ENCODE peak calls at places on chromosome 9, in nine cellular contexts. L is stimulated activated CD4-positive, alpha-beta T cell treated with anti-CD3 and anti-CD28 coated beads, Interleukin-12 subunit alpha, Interleukin-12 subunit beta, amount 100 ng/mL, for 48 hours; K is EH; X is astrocyte of the cerebellum; F is stimulated activated CD8-positive, alpha-beta memory T cell treated with anti-CD3 and anti-CD28 coated beads, Interleukin-4, amount 100 ng/mL, for 4 hours; Y is NCI-H748 treated with DMSO at 0.1 percent for 48 hours; E is OCI-LY7; Z is AG08395; M is BJ. C is an unnamed sample.

GRCh38 chr9:77997611-77998349 is 33.8 kb downstream of the GNAQ start:
- DNase-seq in L (no peak), K (no peak), X (no peak), F (no peak), Y (no peak), E (no peak), Z (no peak), M (no peak), C (no peak)

GRCh38 chr9:69811329-69811989 is 9.2 kb upstream of the CFAP95 start:
- DNase-seq in L (no peak), K (no peak), X (no peak), F (no peak), Y (no peak), E (no peak), Z (no peak), M (no peak), C (no peak)

GRCh38 chr9:124222918-124223720 is 34.6 kb upstream of the NEK6 start:
- DNase-seq in L (no peak), K (peak; percentile 46), X (no peak), F (no peak), Y (no peak), E (no peak), Z (peak; percentile 62), M (no peak), C (no peak)

GRCh38 chr9:112120471-112120925 is 54.6 kb downstream of the SUSD1 start:
- DNase-seq in L (no peak), K (peak; percentile 7), X (no peak), F (no peak), Y (peak; percentile 78), E (no peak), Z (no peak), M (no peak), C (no peak)

GRCh38 chr9:15349892-15350761 is 43.1 kb upstream of the TTC39B start:
- DNase-seq in L (peak; percentile 2), K (peak; percentile 55), X (no peak), F (no peak), Y (peak; percentile 84), E (no peak), Z (peak; percentile 25), M (no peak), C (no peak)

GRCh38 chr9:8486095-8486494 is 686.5 kb upstream of the DMAC1 start:
- DNase-seq in L (peak; percentile 2), K (no peak), X (peak; percentile 6), F (no peak), Y (peak; percentile 23), E (no peak), Z (no peak), M (no peak), C (no peak)

GRCh38 chr9:18791074-18791473 is 241.9 kb downstream of the SAXO1 start:
- DNase-seq in L (no peak), K (no peak), X (no peak), F (no peak), Y (no peak), E (peak; percentile 15), Z (no peak), M (no peak), C (no peak)

GRCh38 chr9:25845867-25846266 is 167.6 kb upstream of the TUSC1 start:
- DNase-seq in L (no peak), K (no peak), X (no peak), F (no peak), Y (no peak), E (no peak), Z (no peak), M (no peak), C (no peak)

GRCh38 chr9:120934271-120934670 is 7.7 kb upstream of the TRAF1 start:
- DNase-seq in L (no peak), K (peak; percentile 24), X (no peak), F (no peak), Y (no peak), E (peak; percentile 66), Z (no peak), M (no peak), C (no peak)

GRCh38 chr9:7910426-7911015 is 110.9 kb upstream of the DMAC1 start:
- DNase-seq in L (no peak), K (no peak), X (peak; percentile 37), F (no peak), Y (no peak), E (no peak), Z (no peak), M (no peak), C (no peak)

GRCh38 chr9:123470121-123470851 is 114.3 kb downstream of the CRB2 start:
- DNase-seq in L (no peak), K (no peak), X (no peak), F (no peak), Y (no peak), E (no peak), Z (no peak), M (no peak), C (no peak)

GRCh38 chr9:112751059-112751795 is 667 bp downstream of the SNX30 start:
- DNase-seq in L (no peak), K (peak; percentile 72), X (peak; percentile 73), F (no peak), Y (peak; percentile 43), E (peak; percentile 81), Z (peak; percentile 53), M (no peak), C (peak; percentile 12)

GRCh38 chr9:111179577-111179976 is 141.3 kb upstream of the LPAR1 start:
- DNase-seq in L (no peak), K (no peak), X (no peak), F (no peak), Y (no peak), E (no peak), Z (no peak), M (no peak), C (no peak)

GRCh38 chr9:134563397-134563796 is 78.2 kb upstream of the COL5A1 start:
- DNase-seq in L (no peak), K (no peak), X (no peak), F (no peak), Y (no peak), E (no peak), Z (no peak), M (no peak), C (no peak)

C was measured in stimulated activated effector memory CD8-positive, alpha-beta T cell treated with anti-CD3 and anti-CD28 coated beads, Interleukin-12 subunit alpha, Interleukin-12 subunit beta, amount 100 ng/mL, for 72 hours.